ENCODE peak calls at places on chromosomes 16 and 17, in ten cellular contexts. T is IMR-90, D is dorsolateral prefrontal cortex, M is hepatocyte, Q is lung microvascular endothelial cell, X is NCI-H1436 treated with DMSO at 0.1 percent for 48 hours, L is HuH-7.5, H is breast epithelium, F is non-pigmented ciliary epithelial cell, N is GOT3. Z is an unnamed sample.

GRCh38 chr17:42457107-42457787 is 1.4 kb upstream of the ATP6V0A1 start:
- DNase-seq in N (no peak), L (no peak), Q (peak; percentile 4), F (no peak), T (no peak), D (no peak), X (no peak), M (no peak), H (no peak), Z (no peak)

GRCh38 chr16:1090620-1091587 is 5.1 kb downstream of the C1QTNF8 start:
- DNase-seq in D (no peak), L (no peak), Q (no peak), X (no peak), H (no peak), N (no peak), T (no peak), F (no peak), M (peak; percentile 75), Z (no peak)

GRCh38 chr17:32527146-32527545 is 40.4 kb downstream of the CDK5R1 start:
- DNase-seq in D (no peak), L (no peak), X (no peak), M (no peak), F (no peak), N (no peak), Q (no peak), H (no peak), T (no peak), Z (no peak)

GRCh38 chr16:75247249-75247648 is 4.2 kb downstream of the BCAR1 start:
- DNase-seq in F (no peak), H (no peak), X (no peak), D (peak; percentile 89), M (no peak), N (no peak), T (no peak), L (no peak), Q (no peak), Z (no peak)

GRCh38 chr16:3045758-3046505 is 429 bp upstream of the MMP25 start:
- DNase-seq in X (no peak), Q (no peak), N (no peak), F (no peak), D (no peak), H (no peak), L (peak; percentile 71), M (no peak), T (no peak), Z (no peak)

GRCh38 chr17:1422907-1423306 is 22.9 kb upstream of the YWHAE start:
- DNase-seq in D (no peak), M (no peak), F (peak; percentile 91), N (no peak), X (no peak), Q (peak; percentile 97), T (peak; percentile 98), H (no peak), L (no peak), Z (peak; percentile 98)

GRCh38 chr17:40103742-40104095 is 3.3 kb upstream of the NR1D1 start:
- DNase-seq in X (no peak), L (no peak), F (no peak), M (no peak), N (no peak), Q (no peak), T (no peak), D (no peak), H (no peak), Z (no peak)

GRCh38 chr16:49921791-49922456 is 66.0 kb upstream of the ZNF423 start:
- DNase-seq in Q (peak; percentile 60), D (peak; percentile 60), N (no peak), L (peak; percentile 66), M (peak; percentile 86), H (peak; percentile 68), X (no peak), T (peak; percentile 17), F (peak; percentile 11), Z (peak; percentile 38)

GRCh38 chr17:17766351-17767095 is 70.3 kb downstream of the SREBF1 start:
- DNase-seq in M (no peak), H (no peak), N (no peak), F (no peak), Q (no peak), D (no peak), T (no peak), X (no peak), L (no peak), Z (no peak)

GRCh38 chr16:29124828-29125227 is 140.0 kb downstream of the LAT start:
- DNase-seq in L (no peak), H (no peak), M (no peak), D (no peak), Q (no peak), T (no peak), F (no peak), N (no peak), X (no peak), Z (no peak)

GRCh38 chr17:81976332-81977210 is 858 bp upstream of the ASPSCR1 start:
- DNase-seq in X (no peak), F (no peak), Q (no peak), L (no peak), D (no peak), T (no peak), N (no peak), H (no peak), M (peak; percentile 66), Z (peak; percentile 26)

GRCh38 chr17:77610518-77610893 is 348.0 kb upstream of the TNRC6C start:
- DNase-seq in L (no peak), T (no peak), H (no peak), N (no peak), M (no peak), X (no peak), D (no peak), F (no peak), Q (no peak), Z (no peak)

GRCh38 chr17:40496634-40497420 is 4.6 kb downstream of the TNS4 start:
- DNase-seq in Q (no peak), D (no peak), T (no peak), X (no peak), F (no peak), M (no peak), N (no peak), L (no peak), H (no peak), Z (no peak)

GRCh38 chr16:27174007-27174406 is 29.3 kb upstream of the KDM8 start:
- DNase-seq in T (no peak), H (no peak), N (no peak), X (no peak), M (no peak), F (no peak), Q (peak; percentile 48), D (no peak), L (no peak), Z (peak; percentile 29)